ENCODE peak calls at places on chromosomes 7 and 10, in ten cellular contexts. One of them, this sample, is unnamed.

GRCh38 chr7:27149817-27150567 is 2.4 kb downstream of the HOXA3 start:
- DNase-seq in type B pancreatic cell: no peak
- DNase-seq in NAMALWA: peak; percentile 59
- DNase-seq in SK-N-SH: no peak
- DNase-seq in fibroblast of the aortic adventitia: no peak
- DNase-seq in HTR-8/SVneo: no peak
- DNase-seq in stimulated activated CD4-positive, alpha-beta T cell treated with anti-CD3 and anti-CD28 coated beads, Interleukin-4, amount 100 ng/mL, for 4 hours: no peak
- DNase-seq in naive thymus-derived CD8-positive, alpha-beta T cell: no peak
- DNase-seq in skeletal muscle cell: no peak
- DNase-seq in activated CD4-positive, alpha-beta T cell treated with anti-CD3 and anti-CD28 coated beads for 1 hour: no peak
- DNase-seq in this sample: no peak

GRCh38 chr10:34994565-34995142 is 95.5 kb downstream of the CUL2 start:
- DNase-seq in HTR-8/SVneo: peak; percentile 92
- DNase-seq in type B pancreatic cell: no peak
- DNase-seq in NAMALWA: peak; percentile 89
- DNase-seq in skeletal muscle cell: peak; percentile 20
- DNase-seq in stimulated activated CD4-positive, alpha-beta T cell treated with anti-CD3 and anti-CD28 coated beads, Interleukin-4, amount 100 ng/mL, for 4 hours: peak; percentile 68
- DNase-seq in naive thymus-derived CD8-positive, alpha-beta T cell: no peak
- DNase-seq in fibroblast of the aortic adventitia: peak; percentile 89
- DNase-seq in activated CD4-positive, alpha-beta T cell treated with anti-CD3 and anti-CD28 coated beads for 1 hour: peak; percentile 43
- DNase-seq in SK-N-SH: peak; percentile 72
- DNase-seq in this sample: peak; percentile 74

GRCh38 chr7:110168010-110168409 is 922.9 kb upstream of the LRRN3 start:
- DNase-seq in HTR-8/SVneo: no peak
- DNase-seq in stimulated activated CD4-positive, alpha-beta T cell treated with anti-CD3 and anti-CD28 coated beads, Interleukin-4, amount 100 ng/mL, for 4 hours: no peak
- DNase-seq in fibroblast of the aortic adventitia: no peak
- DNase-seq in activated CD4-positive, alpha-beta T cell treated with anti-CD3 and anti-CD28 coated beads for 1 hour: no peak
- DNase-seq in SK-N-SH: no peak
- DNase-seq in type B pancreatic cell: no peak
- DNase-seq in naive thymus-derived CD8-positive, alpha-beta T cell: no peak
- DNase-seq in skeletal muscle cell: no peak
- DNase-seq in NAMALWA: no peak
- DNase-seq in this sample: no peak

GRCh38 chr7:50431316-50431715 is 18.8 kb downstream of the FIGNL1 start:
- DNase-seq in activated CD4-positive, alpha-beta T cell treated with anti-CD3 and anti-CD28 coated beads for 1 hour: no peak
- DNase-seq in type B pancreatic cell: no peak
- DNase-seq in SK-N-SH: no peak
- DNase-seq in stimulated activated CD4-positive, alpha-beta T cell treated with anti-CD3 and anti-CD28 coated beads, Interleukin-4, amount 100 ng/mL, for 4 hours: no peak
- DNase-seq in skeletal muscle cell: no peak
- DNase-seq in fibroblast of the aortic adventitia: no peak
- DNase-seq in naive thymus-derived CD8-positive, alpha-beta T cell: no peak
- DNase-seq in NAMALWA: no peak
- DNase-seq in HTR-8/SVneo: no peak
- DNase-seq in this sample: no peak

GRCh38 chr7:54799792-54800191 is 40.8 kb upstream of the SEC61G start:
- DNase-seq in skeletal muscle cell: no peak
- DNase-seq in SK-N-SH: no peak
- DNase-seq in activated CD4-positive, alpha-beta T cell treated with anti-CD3 and anti-CD28 coated beads for 1 hour: no peak
- DNase-seq in fibroblast of the aortic adventitia: peak; percentile 57
- DNase-seq in naive thymus-derived CD8-positive, alpha-beta T cell: no peak
- DNase-seq in NAMALWA: no peak
- DNase-seq in HTR-8/SVneo: no peak
- DNase-seq in type B pancreatic cell: no peak
- DNase-seq in stimulated activated CD4-positive, alpha-beta T cell treated with anti-CD3 and anti-CD28 coated beads, Interleukin-4, amount 100 ng/mL, for 4 hours: no peak
- DNase-seq in this sample: no peak

GRCh38 chr10:77715081-77715480 is 77.5 kb upstream of the KCNMA1 start:
- DNase-seq in skeletal muscle cell: no peak
- DNase-seq in activated CD4-positive, alpha-beta T cell treated with anti-CD3 and anti-CD28 coated beads for 1 hour: no peak
- DNase-seq in type B pancreatic cell: no peak
- DNase-seq in fibroblast of the aortic adventitia: no peak
- DNase-seq in HTR-8/SVneo: no peak
- DNase-seq in SK-N-SH: no peak
- DNase-seq in stimulated activated CD4-positive, alpha-beta T cell treated with anti-CD3 and anti-CD28 coated beads, Interleukin-4, amount 100 ng/mL, for 4 hours: no peak
- DNase-seq in naive thymus-derived CD8-positive, alpha-beta T cell: no peak
- DNase-seq in NAMALWA: peak; percentile 9
- DNase-seq in this sample: no peak

GRCh38 chr7:50393076-50393475 is 57.1 kb downstream of the FIGNL1 start:
- DNase-seq in NAMALWA: no peak
- DNase-seq in skeletal muscle cell: no peak
- DNase-seq in SK-N-SH: no peak
- DNase-seq in type B pancreatic cell: no peak
- DNase-seq in HTR-8/SVneo: no peak
- DNase-seq in fibroblast of the aortic adventitia: no peak
- DNase-seq in activated CD4-positive, alpha-beta T cell treated with anti-CD3 and anti-CD28 coated beads for 1 hour: no peak
- DNase-seq in stimulated activated CD4-positive, alpha-beta T cell treated with anti-CD3 and anti-CD28 coated beads, Interleukin-4, amount 100 ng/mL, for 4 hours: peak; percentile 63
- DNase-seq in naive thymus-derived CD8-positive, alpha-beta T cell: no peak
- DNase-seq in this sample: no peak

GRCh38 chr10:113095419-113095818 is 145.4 kb downstream of the TCF7L2 start:
- DNase-seq in fibroblast of the aortic adventitia: no peak
- DNase-seq in type B pancreatic cell: no peak
- DNase-seq in NAMALWA: no peak
- DNase-seq in HTR-8/SVneo: no peak
- DNase-seq in SK-N-SH: no peak
- DNase-seq in naive thymus-derived CD8-positive, alpha-beta T cell: no peak
- DNase-seq in skeletal muscle cell: no peak
- DNase-seq in stimulated activated CD4-positive, alpha-beta T cell treated with anti-CD3 and anti-CD28 coated beads, Interleukin-4, amount 100 ng/mL, for 4 hours: no peak
- DNase-seq in activated CD4-positive, alpha-beta T cell treated with anti-CD3 and anti-CD28 coated beads for 1 hour: no peak
- DNase-seq in this sample: no peak

GRCh38 chr7:47940482-47941001 is 7.7 kb downstream of the PKD1L1 start:
- DNase-seq in NAMALWA: no peak
- DNase-seq in stimulated activated CD4-positive, alpha-beta T cell treated with anti-CD3 and anti-CD28 coated beads, Interleukin-4, amount 100 ng/mL, for 4 hours: no peak
- DNase-seq in activated CD4-positive, alpha-beta T cell treated with anti-CD3 and anti-CD28 coated beads for 1 hour: no peak
- DNase-seq in naive thymus-derived CD8-positive, alpha-beta T cell: no peak
- DNase-seq in HTR-8/SVneo: no peak
- DNase-seq in type B pancreatic cell: no peak
- DNase-seq in fibroblast of the aortic adventitia: peak; percentile 37
- DNase-seq in SK-N-SH: no peak
- DNase-seq in skeletal muscle cell: peak; percentile 41
- DNase-seq in this sample: no peak

GRCh38 chr7:47484923-47485639 is 96.8 kb downstream of the TNS3 start:
- DNase-seq in NAMALWA: no peak
- DNase-seq in activated CD4-positive, alpha-beta T cell treated with anti-CD3 and anti-CD28 coated beads for 1 hour: no peak
- DNase-seq in SK-N-SH: no peak
- DNase-seq in stimulated activated CD4-positive, alpha-beta T cell treated with anti-CD3 and anti-CD28 coated beads, Interleukin-4, amount 100 ng/mL, for 4 hours: no peak
- DNase-seq in skeletal muscle cell: no peak
- DNase-seq in fibroblast of the aortic adventitia: no peak
- DNase-seq in HTR-8/SVneo: no peak
- DNase-seq in type B pancreatic cell: peak; percentile 62
- DNase-seq in naive thymus-derived CD8-positive, alpha-beta T cell: no peak
- DNase-seq in this sample: no peak

GRCh38 chr10:118047363-118047719 is 600 bp upstream of the RAB11FIP2 start:
- DNase-seq in activated CD4-positive, alpha-beta T cell treated with anti-CD3 and anti-CD28 coated beads for 1 hour: no peak
- DNase-seq in type B pancreatic cell: no peak
- DNase-seq in naive thymus-derived CD8-positive, alpha-beta T cell: peak; percentile 0
- DNase-seq in SK-N-SH: no peak
- DNase-seq in fibroblast of the aortic adventitia: no peak
- DNase-seq in HTR-8/SVneo: no peak
- DNase-seq in skeletal muscle cell: no peak
- DNase-seq in stimulated activated CD4-positive, alpha-beta T cell treated with anti-CD3 and anti-CD28 coated beads, Interleukin-4, amount 100 ng/mL, for 4 hours: no peak
- DNase-seq in NAMALWA: no peak
- DNase-seq in this sample: no peak

GRCh38 chr10:84540022-84540616 is 211.7 kb downstream of the CCSER2 start:
- DNase-seq in NAMALWA: no peak
- DNase-seq in stimulated activated CD4-positive, alpha-beta T cell treated with anti-CD3 and anti-CD28 coated beads, Interleukin-4, amount 100 ng/mL, for 4 hours: no peak
- DNase-seq in naive thymus-derived CD8-positive, alpha-beta T cell: no peak
- DNase-seq in activated CD4-positive, alpha-beta T cell treated with anti-CD3 and anti-CD28 coated beads for 1 hour: no peak
- DNase-seq in fibroblast of the aortic adventitia: peak; percentile 75
- DNase-seq in type B pancreatic cell: no peak
- DNase-seq in skeletal muscle cell: peak; percentile 16
- DNase-seq in HTR-8/SVneo: peak; percentile 34
- DNase-seq in SK-N-SH: no peak
- DNase-seq in this sample: no peak